ENCODE peak calls at places on chromosome 17, in six cellular contexts. One of them, this sample, is unnamed.

GRCh38 chr17:53626286-53626685 is 196.4 kb upstream of the KIF2B start:
- DNase-seq in activated effector memory CD4-positive, alpha-beta T cell treated with Interleukin-2 at 50 U/mL for 16 hours: no peak
- DNase-seq in kidney glomerular epithelial cell: peak
- DNase-seq in A549: peak
- DNase-seq in non-pigmented ciliary epithelial cell: peak
- DNase-seq in NCI-H2081 treated with DMSO at 0.1 percent for 48 hours: no peak
- DNase-seq in this sample: peak

GRCh38 chr17:57609878-57610270 is 135.2 kb downstream of the CCDC182 start:
- DNase-seq in activated effector memory CD4-positive, alpha-beta T cell treated with Interleukin-2 at 50 U/mL for 16 hours: no peak
- DNase-seq in kidney glomerular epithelial cell: no peak
- DNase-seq in A549: no peak
- DNase-seq in non-pigmented ciliary epithelial cell: no peak
- DNase-seq in NCI-H2081 treated with DMSO at 0.1 percent for 48 hours: no peak
- DNase-seq in this sample: peak

GRCh38 chr17:40458001-40458791 is 14.9 kb downstream of the IGFBP4 start:
- DNase-seq in activated effector memory CD4-positive, alpha-beta T cell treated with Interleukin-2 at 50 U/mL for 16 hours: no peak
- DNase-seq in kidney glomerular epithelial cell: peak
- DNase-seq in A549: peak
- DNase-seq in non-pigmented ciliary epithelial cell: no peak
- DNase-seq in NCI-H2081 treated with DMSO at 0.1 percent for 48 hours: no peak
- DNase-seq in this sample: no peak

GRCh38 chr17:48074322-48075054 is 26.3 kb downstream of the NFE2L1 start:
- DNase-seq in activated effector memory CD4-positive, alpha-beta T cell treated with Interleukin-2 at 50 U/mL for 16 hours: peak
- DNase-seq in kidney glomerular epithelial cell: peak
- DNase-seq in A549: peak
- DNase-seq in non-pigmented ciliary epithelial cell: no peak
- DNase-seq in NCI-H2081 treated with DMSO at 0.1 percent for 48 hours: no peak
- DNase-seq in this sample: peak

GRCh38 chr17:7084058-7084457 is 4.0 kb upstream of the CLEC10A start:
- DNase-seq in activated effector memory CD4-positive, alpha-beta T cell treated with Interleukin-2 at 50 U/mL for 16 hours: no peak
- DNase-seq in kidney glomerular epithelial cell: no peak
- DNase-seq in A549: no peak
- DNase-seq in non-pigmented ciliary epithelial cell: no peak
- DNase-seq in NCI-H2081 treated with DMSO at 0.1 percent for 48 hours: no peak
- DNase-seq in this sample: peak

GRCh38 chr17:40251576-40251975 is 32.5 kb downstream of the WIPF2 start:
- DNase-seq in activated effector memory CD4-positive, alpha-beta T cell treated with Interleukin-2 at 50 U/mL for 16 hours: no peak
- DNase-seq in kidney glomerular epithelial cell: peak
- DNase-seq in A549: peak
- DNase-seq in non-pigmented ciliary epithelial cell: peak
- DNase-seq in NCI-H2081 treated with DMSO at 0.1 percent for 48 hours: no peak
- DNase-seq in this sample: no peak

GRCh38 chr17:7884581-7885356 is 3.8 kb upstream of the CHD3 start:
- DNase-seq in activated effector memory CD4-positive, alpha-beta T cell treated with Interleukin-2 at 50 U/mL for 16 hours: peak
- DNase-seq in kidney glomerular epithelial cell: no peak
- DNase-seq in A549: no peak
- DNase-seq in non-pigmented ciliary epithelial cell: no peak
- DNase-seq in NCI-H2081 treated with DMSO at 0.1 percent for 48 hours: no peak
- DNase-seq in this sample: peak

GRCh38 chr17:10737168-10737622 is 7.4 kb upstream of the TMEM220 start:
- DNase-seq in activated effector memory CD4-positive, alpha-beta T cell treated with Interleukin-2 at 50 U/mL for 16 hours: no peak
- DNase-seq in kidney glomerular epithelial cell: peak
- DNase-seq in A549: peak
- DNase-seq in non-pigmented ciliary epithelial cell: no peak
- DNase-seq in NCI-H2081 treated with DMSO at 0.1 percent for 48 hours: no peak
- DNase-seq in this sample: peak

GRCh38 chr17:75478508-75478907 is 22.1 kb downstream of the TMEM94 start:
- DNase-seq in activated effector memory CD4-positive, alpha-beta T cell treated with Interleukin-2 at 50 U/mL for 16 hours: no peak
- DNase-seq in kidney glomerular epithelial cell: no peak
- DNase-seq in A549: no peak
- DNase-seq in non-pigmented ciliary epithelial cell: no peak
- DNase-seq in NCI-H2081 treated with DMSO at 0.1 percent for 48 hours: no peak
- DNase-seq in this sample: no peak

GRCh38 chr17:46143827-46144236 is 49.4 kb downstream of the KANSL1 start:
- DNase-seq in activated effector memory CD4-positive, alpha-beta T cell treated with Interleukin-2 at 50 U/mL for 16 hours: no peak
- DNase-seq in kidney glomerular epithelial cell: no peak
- DNase-seq in A549: no peak
- DNase-seq in non-pigmented ciliary epithelial cell: no peak
- DNase-seq in NCI-H2081 treated with DMSO at 0.1 percent for 48 hours: no peak
- DNase-seq in this sample: no peak

GRCh38 chr17:17553217-17554195 is 38.0 kb downstream of the PEMT start:
- DNase-seq in activated effector memory CD4-positive, alpha-beta T cell treated with Interleukin-2 at 50 U/mL for 16 hours: no peak
- DNase-seq in kidney glomerular epithelial cell: no peak
- DNase-seq in A549: no peak
- DNase-seq in non-pigmented ciliary epithelial cell: no peak
- DNase-seq in NCI-H2081 treated with DMSO at 0.1 percent for 48 hours: no peak
- DNase-seq in this sample: no peak

GRCh38 chr17:5705081-5705875 is 121.0 kb upstream of the NLRP1 start:
- DNase-seq in activated effector memory CD4-positive, alpha-beta T cell treated with Interleukin-2 at 50 U/mL for 16 hours: no peak
- DNase-seq in kidney glomerular epithelial cell: no peak
- DNase-seq in A549: no peak
- DNase-seq in non-pigmented ciliary epithelial cell: no peak
- DNase-seq in NCI-H2081 treated with DMSO at 0.1 percent for 48 hours: no peak
- DNase-seq in this sample: no peak

GRCh38 chr17:61238455-61238933 is 161.1 kb upstream of the TBX2 start:
- DNase-seq in activated effector memory CD4-positive, alpha-beta T cell treated with Interleukin-2 at 50 U/mL for 16 hours: no peak
- DNase-seq in kidney glomerular epithelial cell: no peak
- DNase-seq in A549: no peak
- DNase-seq in non-pigmented ciliary epithelial cell: no peak
- DNase-seq in NCI-H2081 treated with DMSO at 0.1 percent for 48 hours: no peak
- DNase-seq in this sample: no peak

GRCh38 chr17:75308732-75309629 is 19.7 kb upstream of the SLC25A19 start:
- DNase-seq in activated effector memory CD4-positive, alpha-beta T cell treated with Interleukin-2 at 50 U/mL for 16 hours: no peak
- DNase-seq in kidney glomerular epithelial cell: no peak
- DNase-seq in A549: no peak
- DNase-seq in non-pigmented ciliary epithelial cell: no peak
- DNase-seq in NCI-H2081 treated with DMSO at 0.1 percent for 48 hours: no peak
- DNase-seq in this sample: peak

GRCh38 chr17:35748323-35748960 is 4.6 kb downstream of the GAS2L2 start:
- DNase-seq in activated effector memory CD4-positive, alpha-beta T cell treated with Interleukin-2 at 50 U/mL for 16 hours: no peak
- DNase-seq in kidney glomerular epithelial cell: no peak
- DNase-seq in A549: no peak
- DNase-seq in non-pigmented ciliary epithelial cell: no peak
- DNase-seq in NCI-H2081 treated with DMSO at 0.1 percent for 48 hours: no peak
- DNase-seq in this sample: no peak

GRCh38 chr17:20063665-20064648 is 54.8 kb downstream of the SPECC1 start:
- DNase-seq in activated effector memory CD4-positive, alpha-beta T cell treated with Interleukin-2 at 50 U/mL for 16 hours: no peak
- DNase-seq in kidney glomerular epithelial cell: peak
- DNase-seq in A549: peak
- DNase-seq in non-pigmented ciliary epithelial cell: no peak
- DNase-seq in NCI-H2081 treated with DMSO at 0.1 percent for 48 hours: no peak
- DNase-seq in this sample: peak

GRCh38 chr17:31738488-31738887 is 120.6 kb downstream of the COPRS start:
- DNase-seq in activated effector memory CD4-positive, alpha-beta T cell treated with Interleukin-2 at 50 U/mL for 16 hours: no peak
- DNase-seq in kidney glomerular epithelial cell: no peak
- DNase-seq in A549: no peak
- DNase-seq in non-pigmented ciliary epithelial cell: no peak
- DNase-seq in NCI-H2081 treated with DMSO at 0.1 percent for 48 hours: no peak
- DNase-seq in this sample: no peak

GRCh38 chr17:82970067-82970466 is 109.3 kb upstream of the METRNL start:
- DNase-seq in activated effector memory CD4-positive, alpha-beta T cell treated with Interleukin-2 at 50 U/mL for 16 hours: no peak
- DNase-seq in kidney glomerular epithelial cell: no peak
- DNase-seq in A549: no peak
- DNase-seq in non-pigmented ciliary epithelial cell: no peak
- DNase-seq in NCI-H2081 treated with DMSO at 0.1 percent for 48 hours: no peak
- DNase-seq in this sample: no peak

GRCh38 chr17:65455972-65456343 is 105.5 kb downstream of the AXIN2 start:
- DNase-seq in activated effector memory CD4-positive, alpha-beta T cell treated with Interleukin-2 at 50 U/mL for 16 hours: peak
- DNase-seq in kidney glomerular epithelial cell: no peak
- DNase-seq in A549: peak
- DNase-seq in non-pigmented ciliary epithelial cell: no peak
- DNase-seq in NCI-H2081 treated with DMSO at 0.1 percent for 48 hours: no peak
- DNase-seq in this sample: no peak

GRCh38 chr17:60594747-60595146 is 5.2 kb upstream of the PPM1D start:
- DNase-seq in activated effector memory CD4-positive, alpha-beta T cell treated with Interleukin-2 at 50 U/mL for 16 hours: no peak
- DNase-seq in kidney glomerular epithelial cell: no peak
- DNase-seq in A549: no peak
- DNase-seq in non-pigmented ciliary epithelial cell: no peak
- DNase-seq in NCI-H2081 treated with DMSO at 0.1 percent for 48 hours: peak
- DNase-seq in this sample: no peak

GRCh38 chr17:19708431-19709175 is 7.8 kb downstream of the SLC47A2 start:
- DNase-seq in activated effector memory CD4-positive, alpha-beta T cell treated with Interleukin-2 at 50 U/mL for 16 hours: no peak
- DNase-seq in kidney glomerular epithelial cell: no peak
- DNase-seq in A549: no peak
- DNase-seq in non-pigmented ciliary epithelial cell: no peak
- DNase-seq in NCI-H2081 treated with DMSO at 0.1 percent for 48 hours: no peak
- DNase-seq in this sample: no peak

GRCh38 chr17:82667668-82668000 is 19.4 kb upstream of the WDR45B start:
- DNase-seq in activated effector memory CD4-positive, alpha-beta T cell treated with Interleukin-2 at 50 U/mL for 16 hours: no peak
- DNase-seq in kidney glomerular epithelial cell: no peak
- DNase-seq in A549: no peak
- DNase-seq in non-pigmented ciliary epithelial cell: no peak
- DNase-seq in NCI-H2081 treated with DMSO at 0.1 percent for 48 hours: no peak
- DNase-seq in this sample: no peak

GRCh38 chr17:28912281-28912937 is 9.5 kb upstream of the DHRS13 start:
- DNase-seq in activated effector memory CD4-positive, alpha-beta T cell treated with Interleukin-2 at 50 U/mL for 16 hours: no peak
- DNase-seq in kidney glomerular epithelial cell: no peak
- DNase-seq in A549: peak
- DNase-seq in non-pigmented ciliary epithelial cell: no peak
- DNase-seq in NCI-H2081 treated with DMSO at 0.1 percent for 48 hours: no peak
- DNase-seq in this sample: no peak

GRCh38 chr17:21379080-21379711 is 3.0 kb downstream of the KCNJ12 start:
- DNase-seq in activated effector memory CD4-positive, alpha-beta T cell treated with Interleukin-2 at 50 U/mL for 16 hours: no peak
- DNase-seq in kidney glomerular epithelial cell: no peak
- DNase-seq in A549: no peak
- DNase-seq in non-pigmented ciliary epithelial cell: no peak
- DNase-seq in NCI-H2081 treated with DMSO at 0.1 percent for 48 hours: no peak
- DNase-seq in this sample: no peak

GRCh38 chr17:81635973-81636504 is 873 bp downstream of the NPLOC4 start:
- DNase-seq in activated effector memory CD4-positive, alpha-beta T cell treated with Interleukin-2 at 50 U/mL for 16 hours: no peak
- DNase-seq in kidney glomerular epithelial cell: no peak
- DNase-seq in A549: no peak
- DNase-seq in non-pigmented ciliary epithelial cell: peak
- DNase-seq in NCI-H2081 treated with DMSO at 0.1 percent for 48 hours: no peak
- DNase-seq in this sample: peak

GRCh38 chr17:38746004-38746892 is 1.9 kb downstream of the PCGF2 start:
- DNase-seq in activated effector memory CD4-positive, alpha-beta T cell treated with Interleukin-2 at 50 U/mL for 16 hours: no peak
- DNase-seq in kidney glomerular epithelial cell: no peak
- DNase-seq in A549: no peak
- DNase-seq in non-pigmented ciliary epithelial cell: no peak
- DNase-seq in NCI-H2081 treated with DMSO at 0.1 percent for 48 hours: no peak
- DNase-seq in this sample: no peak

GRCh38 chr17:52536466-52536865 is 378.0 kb upstream of the CA10 start:
- DNase-seq in activated effector memory CD4-positive, alpha-beta T cell treated with Interleukin-2 at 50 U/mL for 16 hours: no peak
- DNase-seq in kidney glomerular epithelial cell: no peak
- DNase-seq in A549: no peak
- DNase-seq in non-pigmented ciliary epithelial cell: no peak
- DNase-seq in NCI-H2081 treated with DMSO at 0.1 percent for 48 hours: no peak
- DNase-seq in this sample: no peak

GRCh38 chr17:78237403-78238012 is 6.1 kb downstream of the TMEM235 start:
- DNase-seq in activated effector memory CD4-positive, alpha-beta T cell treated with Interleukin-2 at 50 U/mL for 16 hours: no peak
- DNase-seq in kidney glomerular epithelial cell: no peak
- DNase-seq in A549: no peak
- DNase-seq in non-pigmented ciliary epithelial cell: no peak
- DNase-seq in NCI-H2081 treated with DMSO at 0.1 percent for 48 hours: no peak
- DNase-seq in this sample: no peak

GRCh38 chr17:46977348-46977747 is 1.7 kb downstream of the RPRML start:
- DNase-seq in activated effector memory CD4-positive, alpha-beta T cell treated with Interleukin-2 at 50 U/mL for 16 hours: no peak
- DNase-seq in kidney glomerular epithelial cell: no peak
- DNase-seq in A549: peak
- DNase-seq in non-pigmented ciliary epithelial cell: peak
- DNase-seq in NCI-H2081 treated with DMSO at 0.1 percent for 48 hours: no peak
- DNase-seq in this sample: no peak

GRCh38 chr17:72525225-72525988 is 404.6 kb downstream of the SOX9 start:
- DNase-seq in activated effector memory CD4-positive, alpha-beta T cell treated with Interleukin-2 at 50 U/mL for 16 hours: no peak
- DNase-seq in kidney glomerular epithelial cell: no peak
- DNase-seq in A549: peak
- DNase-seq in non-pigmented ciliary epithelial cell: no peak
- DNase-seq in NCI-H2081 treated with DMSO at 0.1 percent for 48 hours: no peak
- DNase-seq in this sample: no peak

GRCh38 chr17:79947351-79948031 is 88.2 kb downstream of the TBC1D16 start:
- DNase-seq in activated effector memory CD4-positive, alpha-beta T cell treated with Interleukin-2 at 50 U/mL for 16 hours: no peak
- DNase-seq in kidney glomerular epithelial cell: no peak
- DNase-seq in A549: no peak
- DNase-seq in non-pigmented ciliary epithelial cell: peak
- DNase-seq in NCI-H2081 treated with DMSO at 0.1 percent for 48 hours: no peak
- DNase-seq in this sample: no peak

GRCh38 chr17:69179227-69179952 is 37.7 kb upstream of the ABCA6 start:
- DNase-seq in activated effector memory CD4-positive, alpha-beta T cell treated with Interleukin-2 at 50 U/mL for 16 hours: no peak
- DNase-seq in kidney glomerular epithelial cell: no peak
- DNase-seq in A549: peak
- DNase-seq in non-pigmented ciliary epithelial cell: no peak
- DNase-seq in NCI-H2081 treated with DMSO at 0.1 percent for 48 hours: no peak
- DNase-seq in this sample: peak

GRCh38 chr17:8048736-8049135 is 9.9 kb downstream of the ALOX15B start:
- DNase-seq in activated effector memory CD4-positive, alpha-beta T cell treated with Interleukin-2 at 50 U/mL for 16 hours: no peak
- DNase-seq in kidney glomerular epithelial cell: no peak
- DNase-seq in A549: no peak
- DNase-seq in non-pigmented ciliary epithelial cell: no peak
- DNase-seq in NCI-H2081 treated with DMSO at 0.1 percent for 48 hours: no peak
- DNase-seq in this sample: no peak

GRCh38 chr17:79648181-79648831 is 37.5 kb upstream of the RBFOX3 start:
- DNase-seq in activated effector memory CD4-positive, alpha-beta T cell treated with Interleukin-2 at 50 U/mL for 16 hours: no peak
- DNase-seq in kidney glomerular epithelial cell: no peak
- DNase-seq in A549: no peak
- DNase-seq in non-pigmented ciliary epithelial cell: no peak
- DNase-seq in NCI-H2081 treated with DMSO at 0.1 percent for 48 hours: no peak
- DNase-seq in this sample: no peak

GRCh38 chr17:43905985-43906852 is 1.1 kb downstream of the MPP2 start:
- DNase-seq in activated effector memory CD4-positive, alpha-beta T cell treated with Interleukin-2 at 50 U/mL for 16 hours: no peak
- DNase-seq in kidney glomerular epithelial cell: peak
- DNase-seq in A549: peak
- DNase-seq in non-pigmented ciliary epithelial cell: no peak
- DNase-seq in NCI-H2081 treated with DMSO at 0.1 percent for 48 hours: no peak
- DNase-seq in this sample: no peak

GRCh38 chr17:54435966-54436365 is 464.7 kb upstream of the TOM1L1 start:
- DNase-seq in activated effector memory CD4-positive, alpha-beta T cell treated with Interleukin-2 at 50 U/mL for 16 hours: no peak
- DNase-seq in kidney glomerular epithelial cell: no peak
- DNase-seq in A549: no peak
- DNase-seq in non-pigmented ciliary epithelial cell: no peak
- DNase-seq in NCI-H2081 treated with DMSO at 0.1 percent for 48 hours: no peak
- DNase-seq in this sample: no peak

GRCh38 chr17:63173903-63174302 is 207.9 kb downstream of the TANC2 start:
- DNase-seq in activated effector memory CD4-positive, alpha-beta T cell treated with Interleukin-2 at 50 U/mL for 16 hours: no peak
- DNase-seq in kidney glomerular epithelial cell: no peak
- DNase-seq in A549: no peak
- DNase-seq in non-pigmented ciliary epithelial cell: no peak
- DNase-seq in NCI-H2081 treated with DMSO at 0.1 percent for 48 hours: no peak
- DNase-seq in this sample: no peak

GRCh38 chr17:46727572-46728348 is 90.7 kb downstream of the WNT3 start:
- DNase-seq in activated effector memory CD4-positive, alpha-beta T cell treated with Interleukin-2 at 50 U/mL for 16 hours: no peak
- DNase-seq in kidney glomerular epithelial cell: peak
- DNase-seq in A549: peak
- DNase-seq in non-pigmented ciliary epithelial cell: peak
- DNase-seq in NCI-H2081 treated with DMSO at 0.1 percent for 48 hours: no peak
- DNase-seq in this sample: peak

GRCh38 chr17:51650772-51651171 is 390.4 kb downstream of the UTP18 start:
- DNase-seq in activated effector memory CD4-positive, alpha-beta T cell treated with Interleukin-2 at 50 U/mL for 16 hours: no peak
- DNase-seq in kidney glomerular epithelial cell: no peak
- DNase-seq in A549: no peak
- DNase-seq in non-pigmented ciliary epithelial cell: no peak
- DNase-seq in NCI-H2081 treated with DMSO at 0.1 percent for 48 hours: peak
- DNase-seq in this sample: no peak

This sample was measured in trophoblast cell.